ENCODE peak calls at places on chromosomes 11 and 22, in ten cellular contexts. M is dorsolateral prefrontal cortex; F is GM23248; Z is tibial nerve; K is left ventricle myocardium inferior; X is transverse colon; Y is A549; O is cardiac muscle cell; R is CD8-positive, alpha-beta T cell; B is psoas muscle. S is an unnamed sample.

GRCh38 chr11:61851128-61851899 is 23.2 kb downstream of the FADS2 start:
- DNase-seq in K (peak), F (no peak), Z (no peak), X (no peak), R (no peak), B (no peak), M (no peak), O (no peak), Y (no peak), S (no peak)

GRCh38 chr11:4727171-4727570 is 22.6 kb downstream of the MMP26 start:
- DNase-seq in X (no peak), Y (no peak), Z (no peak), K (no peak), M (no peak), B (no peak), R (no peak), O (no peak), F (no peak), S (no peak)

GRCh38 chr11:15985127-15985862 is 371.1 kb downstream of the SOX6 start:
- DNase-seq in O (no peak), B (no peak), F (no peak), K (no peak), Y (no peak), R (no peak), X (no peak), Z (no peak), M (no peak), S (no peak)

GRCh38 chr11:128210148-128210940 is 377.0 kb downstream of the ETS1 start:
- DNase-seq in X (peak), K (no peak), M (no peak), Y (peak), R (no peak), B (no peak), Z (no peak), F (peak), O (no peak), S (no peak)

GRCh38 chr11:8720376-8720775 is 37.8 kb downstream of the RPL27A start:
- DNase-seq in O (no peak), M (no peak), X (no peak), K (no peak), Y (no peak), R (no peak), B (no peak), F (peak), Z (no peak), S (no peak)

GRCh38 chr11:126834573-126834972 is 166.0 kb downstream of the KIRREL3 start:
- DNase-seq in R (no peak), B (no peak), K (no peak), O (no peak), Z (no peak), Y (no peak), X (no peak), F (peak), M (peak), S (no peak)

GRCh38 chr11:114416441-114416928 is 16.0 kb downstream of the RBM7 start:
- DNase-seq in F (peak), X (no peak), M (no peak), O (no peak), R (no peak), B (no peak), Y (no peak), Z (no peak), K (no peak), S (no peak)

GRCh38 chr11:118437046-118437735 is 899 bp downstream of the KMT2A start:
- DNase-seq in Z (peak), X (peak), B (peak), O (peak), K (peak), M (peak), F (peak), R (peak), Y (peak), S (peak)

GRCh38 chr22:17258015-17258827 is 39.0 kb upstream of the ADA2 start:
- DNase-seq in B (peak), R (peak), F (peak), Z (no peak), O (peak), M (no peak), X (peak), Y (no peak), K (peak), S (peak)

GRCh38 chr11:88098289-88098688 is 77.0 kb downstream of the RAB38 start:
- DNase-seq in F (no peak), X (no peak), M (no peak), Z (no peak), B (no peak), O (no peak), K (no peak), Y (no peak), R (no peak), S (no peak)

GRCh38 chr11:61917357-61918109 is at the start of gene RAB3IL1:
- DNase-seq in Y (peak), B (peak), F (peak), X (peak), M (no peak), O (peak), K (peak), R (no peak), Z (peak), S (no peak)

GRCh38 chr11:64489831-64490441 is 101.1 kb upstream of the SLC22A12 start:
- DNase-seq in R (peak), B (peak), F (peak), Z (no peak), M (peak), O (peak), Y (peak), X (peak), K (peak), S (peak)

GRCh38 chr11:57474017-57474750 is 13.9 kb downstream of the RTN4RL2 start:
- DNase-seq in O (no peak), F (peak), R (no peak), K (no peak), B (no peak), X (no peak), M (no peak), Z (no peak), Y (no peak), S (no peak)

GRCh38 chr22:33438273-33438672 is 380.1 kb upstream of the SYN3 start:
- DNase-seq in M (peak), O (no peak), F (peak), Z (no peak), R (no peak), X (no peak), K (no peak), Y (peak), B (no peak), S (no peak)

GRCh38 chr11:122595246-122595645 is 60.3 kb upstream of the UBASH3B start:
- DNase-seq in M (no peak), K (no peak), F (no peak), O (no peak), Z (no peak), R (no peak), X (no peak), Y (no peak), B (no peak), S (no peak)

GRCh38 chr22:31490496-31490925 is 869 bp upstream of the EIF4ENIF1 start:
- DNase-seq in Z (peak), F (peak), X (peak), K (peak), B (peak), O (peak), Y (peak), M (peak), R (peak), S (peak)

GRCh38 chr11:116062526-116063171 is 558.4 kb upstream of the CADM1 start:
- DNase-seq in R (no peak), M (no peak), F (no peak), K (no peak), X (no peak), Z (no peak), O (peak), B (no peak), Y (no peak), S (peak)

GRCh38 chr22:18000441-18001039 is 23.8 kb downstream of the MICAL3 start:
- DNase-seq in B (peak), K (no peak), O (peak), F (peak), Z (no peak), M (no peak), Y (peak), R (no peak), X (peak), S (peak)

GRCh38 chr11:128196235-128196634 is 391.1 kb downstream of the ETS1 start:
- DNase-seq in O (no peak), B (no peak), X (no peak), R (no peak), Z (no peak), M (no peak), F (peak), K (no peak), Y (no peak), S (no peak)

GRCh38 chr11:111851067-111851466 is 20.3 kb downstream of the ALG9 start:
- DNase-seq in X (no peak), B (no peak), Z (no peak), M (no peak), O (no peak), Y (no peak), R (no peak), K (no peak), F (no peak), S (no peak)

GRCh38 chr22:20551805-20552449 is 44.5 kb downstream of the MED15 start:
- DNase-seq in B (peak), R (no peak), X (no peak), Z (no peak), O (no peak), M (peak), K (no peak), Y (no peak), F (peak), S (peak)
- H3K27ac ChIP-seq in B (peak), R (peak), X (peak), Z (peak), O (peak), M (peak), K (peak), Y (no peak), F (peak), S (peak)

DNA sequence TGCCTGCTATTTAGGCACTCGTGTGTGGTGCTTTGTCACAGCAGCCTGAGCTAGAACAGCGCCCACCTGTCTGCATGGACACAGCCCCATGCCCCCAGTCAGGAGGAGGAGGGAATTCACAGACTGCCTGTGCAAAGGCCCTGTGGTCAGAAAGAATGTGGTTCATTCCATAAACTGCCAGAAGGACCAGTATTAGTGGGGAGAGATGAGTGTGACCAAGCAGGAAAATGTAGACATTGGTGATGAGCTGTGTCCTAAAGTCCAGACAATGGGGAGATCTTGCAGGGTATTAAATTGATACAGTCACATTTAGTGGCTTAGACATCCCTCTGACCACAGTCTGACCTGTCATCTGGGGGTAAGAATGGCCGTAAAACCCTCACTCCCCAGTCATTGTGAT is 83.7 kb upstream of the LINC01488 start:
- DNase-seq in Y (no peak), Z (no peak), R (no peak), K (no peak), O (no peak), M (no peak), F (no peak), B (peak), X (no peak), S (no peak)
- H3K27ac ChIP-seq in Y (no peak), Z (peak), R (no peak), K (no peak), O (no peak), M (no peak), F (no peak), B (no peak), X (no peak), S (no peak)

GRCh38 chr11:35365395-35365794 is 54.0 kb downstream of the SLC1A2 start:
- DNase-seq in M (no peak), R (no peak), Z (no peak), O (no peak), F (no peak), X (no peak), B (no peak), K (no peak), Y (no peak), S (no peak)

GRCh38 chr11:35360059-35360530 is 59.3 kb downstream of the SLC1A2 start:
- DNase-seq in Y (no peak), K (no peak), X (no peak), O (no peak), R (no peak), B (no peak), M (no peak), F (no peak), Z (peak), S (no peak)

GRCh38 chr11:35363246-35364100 is 55.9 kb downstream of the SLC1A2 start:
- DNase-seq in R (no peak), B (peak), M (peak), F (peak), O (no peak), X (no peak), Y (no peak), Z (peak), K (no peak), S (no peak)

GRCh38 chr11:35364101-35364780 is 55.1 kb downstream of the SLC1A2 start:
- DNase-seq in R (no peak), K (peak), O (no peak), B (peak), Y (peak), Z (peak), M (peak), F (peak), X (peak), S (no peak)

GRCh38 chr11:35362571-35362980 is 56.8 kb downstream of the SLC1A2 start:
- DNase-seq in K (no peak), B (no peak), F (peak), O (no peak), X (no peak), M (no peak), R (no peak), Y (no peak), Z (no peak), S (no peak)
- H3K27ac ChIP-seq in K (peak), B (no peak), F (peak), O (no peak), X (peak), M (no peak), R (no peak), Y (peak), Z (no peak), S (no peak)

DNA sequence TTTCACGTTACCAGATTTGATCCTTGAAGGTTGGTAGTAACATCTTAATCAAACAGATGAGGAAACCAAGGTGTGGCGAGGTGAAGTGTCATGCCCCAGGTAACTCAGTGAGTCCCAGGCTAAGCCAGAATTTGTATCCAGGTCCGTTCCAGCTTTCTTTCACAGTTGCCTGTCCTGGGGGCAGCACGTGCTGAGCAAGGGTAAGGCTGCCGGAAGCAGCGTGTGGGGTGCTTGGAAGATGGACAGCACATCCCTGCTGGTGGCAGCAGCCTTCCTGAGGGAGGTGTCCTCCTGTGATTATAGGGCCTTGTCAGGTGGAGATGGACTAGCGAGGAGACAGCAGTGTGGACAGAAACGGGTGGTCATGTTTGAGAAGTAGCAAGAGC is 50.9 kb downstream of the TRIOBP start:
- DNase-seq in X (no peak), K (no peak), O (no peak), Z (no peak), R (no peak), M (no peak), F (peak), Y (no peak), B (no peak), S (no peak)
- H3K27ac ChIP-seq in X (peak), K (peak), O (peak), Z (peak), R (no peak), M (no peak), F (peak), Y (peak), B (peak), S (peak)